ENCODE peak calls at places on chromosome 19, in nine cellular contexts. M is heart left ventricle; C is IMR-90; D is CD8-positive, alpha-beta memory T cell; Z is psoas muscle; A is lung; O is spleen; W is fibroblast of lung; B is CD8-positive, alpha-beta T cell. H is an unnamed sample. For H3K4me1 and H3K9me3, the result is how much of the 10 kb centered on the place peaks cover.

GRCh38 chr19:29287061-29287460 is 74.1 kb upstream of the UQCRFS1 start:
- DNase-seq in M (no peak), O (no peak), C (no peak), A (no peak), D (no peak), B (no peak), W (no peak), Z (no peak), H (no peak)

GRCh38 chr19:16915734-16916133 is 26.9 kb downstream of the F2RL3 start:
- DNase-seq in Z (no peak), W (no peak), O (peak), A (no peak), D (no peak), C (no peak), M (no peak), B (no peak), H (no peak)

GRCh38 chr19:31258211-31259052 is 90.8 kb downstream of the TSHZ3 start:
- DNase-seq in M (no peak), W (no peak), O (no peak), D (no peak), A (no peak), Z (no peak), C (no peak), B (no peak), H (no peak)

GRCh38 chr19:34881982-34882381 is 44.7 kb upstream of the ZNF30 start:
- DNase-seq in B (no peak), O (no peak), M (no peak), W (no peak), C (peak), Z (no peak), A (no peak), D (no peak), H (no peak)

GRCh38 chr19:41299755-41300089 is 10.2 kb upstream of the CCDC97 start:
- DNase-seq in A (peak), C (peak), D (no peak), O (no peak), M (no peak), Z (peak), W (peak), B (peak), H (peak)

GRCh38 chr19:39365531-39365930 is 23.3 kb downstream of the SAMD4B start:
- DNase-seq in W (no peak), A (no peak), C (no peak), M (no peak), D (no peak), B (no peak), O (no peak), Z (no peak), H (no peak)

GRCh38 chr19:55536951-55537740 is at the start of gene SBK2:
- DNase-seq in C (no peak), D (no peak), Z (no peak), W (no peak), O (no peak), B (no peak), M (no peak), A (no peak), H (no peak)

GRCh38 chr19:58516964-58517833 is 2.4 kb downstream of the ZBTB45 start:
- DNase-seq in D (no peak), A (no peak), W (no peak), M (peak), C (no peak), O (no peak), B (no peak), Z (no peak), H (no peak)

GRCh38 chr19:53810891-53811290 is 13.2 kb downstream of the NLRP12 start:
- DNase-seq in M (no peak), A (no peak), W (no peak), D (no peak), C (no peak), Z (no peak), O (no peak), B (no peak), H (no peak)

GRCh38 chr19:56660381-56661105 is 11.0 kb downstream of the ZNF835 start:
- DNase-seq in D (no peak), Z (no peak), B (no peak), A (no peak), O (no peak), W (no peak), C (no peak), M (peak), H (no peak)

GRCh38 chr19:20165971-20166592 is 932 bp upstream of the ZNF486 start:
- DNase-seq in A (no peak), Z (no peak), B (no peak), C (no peak), W (no peak), O (no peak), D (no peak), M (no peak), H (no peak)

GRCh38 chr19:39104104-39104708 is 20.0 kb downstream of the ACP7 start:
- DNase-seq in Z (no peak), O (peak), A (no peak), B (no peak), D (no peak), W (no peak), M (no peak), C (no peak), H (no peak)

GRCh38 chr19:55247621-55248099 is 11.2 kb downstream of the PPP6R1 start:
- DNase-seq in W (no peak), B (no peak), O (peak), D (no peak), C (no peak), M (peak), A (peak), Z (peak), H (no peak)

GRCh38 chr19:6593651-6594416 is 2.9 kb upstream of the CD70 start:
- DNase-seq in B (no peak), Z (no peak), M (no peak), W (no peak), A (no peak), D (no peak), O (no peak), C (no peak), H (peak)
- H3K27ac ChIP-seq in B (no peak), Z (no peak), M (no peak), W (no peak), A (no peak), D (no peak), O (no peak), C (no peak), H (peak)

DNA sequence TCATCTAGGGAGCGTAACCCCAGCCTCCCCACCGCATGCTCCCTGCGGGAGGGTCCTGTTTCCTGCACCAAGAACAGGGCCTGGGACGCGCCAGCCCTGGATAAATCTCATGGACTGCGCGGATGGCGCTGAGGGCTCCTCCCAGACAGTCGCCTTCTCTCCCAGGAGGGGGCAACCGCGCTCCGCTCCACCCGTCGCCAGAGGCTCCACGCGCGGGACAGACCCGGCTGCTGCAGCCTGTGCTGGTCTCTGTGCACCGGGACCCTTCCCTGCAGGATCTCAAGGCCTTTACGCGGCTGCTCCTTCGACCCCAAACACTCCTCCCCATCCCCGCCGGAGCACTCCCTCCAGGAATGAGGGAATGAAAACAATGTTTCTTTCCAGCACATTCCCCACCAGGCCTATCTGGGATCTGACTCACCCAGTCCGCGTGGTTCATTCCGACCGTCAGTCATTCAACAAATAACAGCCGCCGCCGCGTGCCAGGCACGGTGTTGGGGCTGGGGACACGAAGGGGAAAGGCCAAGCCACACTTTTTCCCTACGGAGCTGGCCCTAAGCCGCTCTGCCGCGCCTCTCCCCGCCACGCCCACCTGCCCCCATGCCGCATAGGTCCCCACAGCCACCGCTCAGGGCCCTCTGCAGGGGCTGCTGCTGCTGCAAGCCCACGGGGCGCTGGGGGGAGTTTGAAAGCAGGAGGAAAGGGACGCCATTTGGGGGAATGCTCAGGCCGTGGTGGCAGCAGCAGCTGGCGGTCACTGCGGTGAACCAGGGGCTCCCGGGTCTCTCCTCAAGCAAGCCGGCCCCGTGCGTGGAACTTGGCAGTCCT is 6.0 kb downstream of the PNMA8B start:
- DNase-seq in B (no peak), Z (peak), C (peak), M (peak), W (peak), A (no peak), D (no peak), O (peak), H (no peak)
- H3K4me1 ChIP-seq in B (under half), Z (under half), C (under half), M (under half), W (under half), A (under half), D (under half), O (half or more), H (under half)

GRCh38 chr19:51091895-51092873 is 9.5 kb upstream of the KLK14 start:
- DNase-seq in D (no peak), M (no peak), W (no peak), A (no peak), O (peak), Z (no peak), B (no peak), C (no peak), H (no peak)
- H3K9me3 ChIP-seq in D (under half), M (under half), W (under half), A (under half), O (under half), Z (under half), B (under half), C (under half), H (under half)

GRCh38 chr19:44642375-44642774 is 1.3 kb upstream of the PVR start:
- DNase-seq in W (no peak), O (no peak), Z (no peak), A (no peak), C (no peak), D (no peak), B (no peak), M (no peak), H (no peak)
- H3K27ac ChIP-seq in W (no peak), O (no peak), Z (no peak), A (no peak), C (no peak), D (no peak), B (no peak), M (no peak), H (no peak)

GRCh38 chr19:18010149-18010548 is 2.2 kb downstream of the ARRDC2 start:
- DNase-seq in C (no peak), Z (peak), M (no peak), A (no peak), D (no peak), W (no peak), O (no peak), B (no peak), H (no peak)

GRCh38 chr19:18014197-18014596 is 6.2 kb downstream of the ARRDC2 start:
- DNase-seq in B (peak), A (no peak), Z (peak), O (no peak), C (no peak), M (no peak), W (no peak), D (no peak), H (no peak)

GRCh38 chr19:18017275-18018083 is 9.5 kb downstream of the ARRDC2 start:
- DNase-seq in C (no peak), D (no peak), B (no peak), M (no peak), A (no peak), O (no peak), Z (peak), W (no peak), H (no peak)

GRCh38 chr19:18013210-18013609 is 5.2 kb downstream of the ARRDC2 start:
- DNase-seq in W (no peak), C (no peak), B (no peak), D (no peak), Z (no peak), M (no peak), O (no peak), A (no peak), H (no peak)

DNA sequence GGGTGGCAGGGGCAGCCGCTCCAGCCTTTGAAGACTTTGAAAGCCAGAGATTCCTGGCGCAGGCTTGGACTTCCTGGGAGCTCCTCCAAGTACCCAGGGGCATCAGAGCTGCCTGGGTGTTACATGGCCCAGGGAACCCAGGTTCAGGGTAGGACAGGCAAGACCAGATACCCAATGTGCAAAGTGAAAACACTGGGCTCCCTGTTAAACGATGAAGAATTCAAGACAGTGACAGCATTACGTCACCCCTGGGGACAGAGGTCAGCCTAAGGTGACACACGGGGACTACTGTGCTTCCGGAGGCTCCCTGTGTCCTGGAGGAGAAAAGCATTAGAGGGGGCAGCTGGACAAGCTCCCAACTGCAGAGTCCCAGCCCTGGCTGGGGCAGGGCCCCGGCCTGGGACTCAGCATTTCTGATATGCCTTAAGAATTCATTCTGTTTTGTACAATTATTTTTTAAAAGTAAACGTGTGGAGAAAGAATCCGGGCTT is 5.7 kb downstream of the ARRDC2 start:
- DNase-seq in B (no peak), A (no peak), W (no peak), M (no peak), Z (peak), C (no peak), O (no peak), D (no peak), H (no peak)
- H3K4me1 ChIP-seq in B (half or more), A (under half), W (under half), M (under half), Z (half or more), C (under half), O (half or more), D (half or more), H (under half)

GRCh38 chr19:9494096-9494495 is 4.3 kb downstream of the ZNF560 start:
- DNase-seq in C (no peak), W (no peak), A (no peak), Z (no peak), O (no peak), M (no peak), D (no peak), B (no peak), H (no peak)
- H3K9me3 ChIP-seq in C (under half), W (under half), A (under half), Z (under half), O (half or more), M (under half), D (under half), B (under half), H (under half)

GRCh38 chr19:14118165-14119051 is 846 bp upstream of the PRKACA start:
- DNase-seq in D (peak), C (peak), M (peak), A (peak), B (peak), W (peak), O (peak), Z (peak), H (no peak)

GRCh38 chr19:14116918-14117578 is 514 bp downstream of the PRKACA start:
- DNase-seq in D (no peak), M (peak), O (peak), A (peak), C (no peak), Z (peak), W (no peak), B (peak), H (no peak)

GRCh38 chr19:14120497-14120780 is 2.9 kb upstream of the PRKACA start:
- DNase-seq in M (no peak), B (no peak), Z (no peak), W (no peak), C (no peak), O (no peak), D (no peak), A (no peak), H (no peak)

GRCh38 chr19:14117668-14118164 is at the start of gene PRKACA:
- DNase-seq in B (peak), O (peak), A (peak), C (peak), D (peak), Z (peak), W (peak), M (peak), H (peak)

DNA sequence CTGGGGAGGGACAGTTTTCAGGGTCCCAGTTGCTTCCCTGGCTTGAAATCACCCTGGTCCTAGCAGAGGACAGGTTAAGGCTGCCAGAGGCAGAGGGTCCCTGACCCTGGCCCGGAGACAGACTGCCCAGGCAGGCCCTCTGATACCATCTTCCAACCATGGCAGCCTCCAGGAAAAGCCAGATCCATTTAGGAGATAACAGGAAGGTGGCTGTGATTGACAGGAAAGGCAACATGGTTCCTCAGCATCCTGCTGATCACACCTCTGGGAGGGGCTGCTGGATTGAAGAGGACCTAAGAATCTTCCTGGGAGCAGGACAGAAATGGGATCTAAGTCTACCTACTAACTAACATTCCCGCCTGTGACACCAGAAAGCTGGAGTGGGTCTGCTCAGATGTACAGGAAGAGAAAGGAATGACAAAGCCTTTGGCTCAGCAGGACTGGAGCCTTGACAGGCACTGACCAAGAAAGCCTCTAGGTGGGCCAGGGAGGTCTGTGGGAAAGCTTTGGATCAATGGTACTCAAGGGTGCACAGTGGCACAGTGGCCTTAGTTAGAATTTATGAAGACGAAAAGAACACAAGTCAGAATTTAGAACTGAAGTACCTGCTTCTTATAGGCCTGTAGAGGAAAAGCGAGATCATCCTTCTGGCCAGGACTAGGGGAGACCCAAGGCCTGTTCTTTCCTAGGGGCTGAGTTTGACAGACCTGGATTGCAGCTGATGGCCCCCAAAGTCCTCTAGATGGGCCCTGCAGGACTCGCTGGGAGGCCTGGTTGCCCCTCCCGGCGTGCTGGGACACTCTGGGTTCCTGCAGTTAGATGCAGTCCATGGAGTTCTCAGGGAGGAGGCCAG is 2.3 kb upstream of the PRKACA start:
- DNase-seq in W (no peak), O (no peak), A (no peak), C (no peak), D (no peak), B (no peak), M (no peak), Z (no peak), H (no peak)
- H3K27ac ChIP-seq in W (peak), O (peak), A (peak), C (peak), D (no peak), B (no peak), M (peak), Z (peak), H (no peak)

DNA sequence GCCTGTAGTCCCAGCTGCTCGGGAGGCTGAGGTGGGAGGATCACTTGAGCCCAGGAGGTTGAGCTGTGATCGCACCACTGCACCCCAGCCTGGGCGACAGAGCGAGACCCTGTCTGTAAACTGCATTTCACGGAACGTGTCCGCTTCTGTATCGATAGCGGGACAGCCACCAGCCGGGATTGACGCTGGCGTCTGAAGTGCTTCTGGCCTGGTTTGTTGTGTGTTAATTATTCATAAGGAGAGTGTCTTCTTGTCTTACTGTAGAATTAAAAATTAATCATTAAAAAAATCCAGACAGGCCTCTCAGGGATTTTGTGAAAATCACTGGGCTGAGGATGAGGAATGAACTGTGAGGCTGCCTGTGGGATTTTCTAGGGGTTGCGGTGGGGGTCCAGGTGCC is 16.2 kb upstream of the MISP start:
- DNase-seq in A (no peak), W (no peak), C (no peak), O (no peak), B (no peak), Z (no peak), D (no peak), M (no peak), H (no peak)
- H3K4me1 ChIP-seq in A (under half), W (under half), C (under half), O (under half), B (under half), Z (under half), D (under half), M (under half), H (under half)

DNA sequence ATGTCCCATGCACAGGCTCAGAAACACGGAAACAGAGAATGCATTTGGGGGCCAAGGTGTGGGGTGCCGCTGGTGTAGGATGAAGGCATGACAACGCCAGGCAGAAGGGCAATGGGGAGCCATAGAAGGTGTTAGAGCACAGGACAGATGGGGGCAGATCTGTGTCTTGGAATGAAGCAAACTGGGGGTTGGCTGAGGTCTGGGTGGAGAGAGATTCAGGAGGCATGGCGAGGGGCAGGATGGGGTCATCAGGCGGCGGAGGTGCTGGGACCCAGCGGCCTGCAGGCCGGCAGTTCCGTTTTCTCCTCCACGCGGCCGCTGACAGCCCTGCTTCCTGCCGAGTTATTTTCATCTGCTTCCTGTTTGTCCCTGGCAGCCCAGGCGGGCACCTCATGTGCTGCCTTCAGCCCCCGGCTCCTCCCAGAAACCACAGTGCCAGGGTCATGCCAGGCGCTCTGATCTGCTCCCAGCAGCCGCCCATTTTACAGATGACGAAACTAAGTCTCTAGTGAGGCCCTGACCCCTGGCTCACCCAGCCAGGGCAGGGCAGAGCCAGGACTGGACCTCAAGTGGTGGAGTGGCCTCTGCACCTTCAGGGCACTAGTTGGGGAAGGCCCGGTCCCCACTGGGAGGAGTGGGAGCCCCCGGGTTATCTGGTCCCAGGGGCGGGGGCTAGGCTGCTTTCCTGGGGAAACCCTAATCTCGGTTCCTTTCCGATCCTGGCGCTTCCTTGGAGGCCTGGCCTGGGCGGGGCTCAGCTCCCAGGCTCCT is 2.2 kb downstream of the ARHGAP45 start:
- DNase-seq in C (no peak), A (peak), W (no peak), D (peak), B (peak), Z (peak), M (peak), O (peak), H (no peak)
- H3K9me3 ChIP-seq in C (under half), A (under half), W (under half), D (under half), B (under half), Z (under half), M (under half), O (under half), H (under half)

GRCh38 chr19:43444531-43445340 is 20.7 kb downstream of the LYPD3 start:
- DNase-seq in B (no peak), O (peak), C (no peak), M (no peak), A (no peak), Z (no peak), W (no peak), D (no peak), H (no peak)
- H3K27ac ChIP-seq in B (no peak), O (no peak), C (no peak), M (no peak), A (no peak), Z (no peak), W (no peak), D (no peak), H (no peak)

H was measured in SJSA1.